ENCODE peak calls at places on chromosomes 2 and 18, in four cellular contexts. L is AG09309, U is stomach, Z is foreskin fibroblast. O is an unnamed sample.
A peak's percentile ranks its signal among the peaks of the same experiment; 100 is the strongest.

GRCh38 chr18:35451032-35451431 is 46.7 kb downstream of the INO80C start:
- DNase-seq in U (no peak), L (no peak), Z (no peak), O (no peak)

GRCh38 chr18:58105908-58106673 is 62.1 kb downstream of the NEDD4L start:
- DNase-seq in L (no peak), U (no peak), Z (no peak), O (no peak)

GRCh38 chr18:3177902-3178687 is 41.7 kb downstream of the MYOM1 start:
- DNase-seq in Z (no peak), U (peak; percentile 57), L (no peak), O (peak; percentile 69)

GRCh38 chr2:8452979-8453903 is 228.6 kb upstream of the ID2 start:
- DNase-seq in U (no peak), Z (no peak), L (peak; percentile 14), O (peak; percentile 62)

GRCh38 chr2:84779781-84780180 is 101.1 kb downstream of the TRABD2A start:
- DNase-seq in Z (no peak), U (no peak), L (no peak), O (no peak)

GRCh38 chr18:41532344-41533086 is 422.5 kb upstream of the PIK3C3 start:
- DNase-seq in Z (no peak), U (no peak), L (no peak), O (no peak)

GRCh38 chr2:60742419-60742818 is 13.6 kb upstream of the PAPOLG start:
- DNase-seq in L (no peak), U (no peak), Z (no peak), O (no peak)

GRCh38 chr2:237223208-237223861 is 137.6 kb downstream of the COPS8 start:
- DNase-seq in Z (peak; percentile 95), L (peak; percentile 98), U (no peak), O (no peak)

GRCh38 chr18:10041180-10041579 is 127.4 kb downstream of the VAPA start:
- DNase-seq in Z (peak; percentile 82), U (no peak), L (no peak), O (no peak)

GRCh38 chr2:176658708-176659107 is 389.5 kb downstream of the MTX2 start:
- DNase-seq in U (no peak), Z (no peak), L (no peak), O (no peak)

GRCh38 chr2:152493945-152494528 is 159.1 kb downstream of the FMNL2 start:
- DNase-seq in L (no peak), U (no peak), Z (no peak), O (no peak)

GRCh38 chr18:45526120-45526841 is 89.0 kb upstream of the SLC14A2 start:
- DNase-seq in L (peak; percentile 75), Z (no peak), U (no peak), O (no peak)

GRCh38 chr18:26901020-26901419 is 35.5 kb upstream of the AQP4 start:
- DNase-seq in L (no peak), U (no peak), Z (no peak), O (no peak)

GRCh38 chr2:198715304-198715703 is 742.4 kb downstream of the SATB2 start:
- DNase-seq in L (no peak), U (no peak), Z (no peak), O (no peak)

GRCh38 chr2:112096098-112096497 is 41.0 kb downstream of the TMEM87B start:
- DNase-seq in U (no peak), L (no peak), Z (no peak), O (no peak)

GRCh38 chr2:165563468-165564225 is 94.1 kb downstream of the CSRNP3 start:
- DNase-seq in U (no peak), L (no peak), Z (no peak), O (no peak)
- TF ChIP-seq CTCF in U (peak; percentile 17), L (no peak), Z (no peak), O (no peak)

GRCh38 chr2:99555410-99555809 is 65.6 kb upstream of the REV1 start:
- DNase-seq in Z (no peak), U (no peak), L (no peak), O (no peak)

GRCh38 chr2:99550368-99550767 is 60.6 kb upstream of the REV1 start:
- DNase-seq in U (no peak), L (no peak), Z (no peak), O (no peak)

GRCh38 chr2:99552529-99552928 is 62.7 kb upstream of the REV1 start:
- DNase-seq in Z (no peak), U (peak; percentile 40), L (no peak), O (no peak)

GRCh38 chr2:99559075-99559662 is 69.4 kb upstream of the REV1 start:
- DNase-seq in U (peak; percentile 88), L (peak; percentile 23), Z (peak; percentile 54), O (peak; percentile 85)

GRCh38 chr2:99554238-99554637 is 64.4 kb upstream of the REV1 start:
- DNase-seq in U (no peak), L (no peak), Z (no peak), O (no peak)
- TF ChIP-seq CTCF in U (no peak), L (no peak), Z (no peak), O (no peak)

GRCh38 chr18:22564036-22564435 is 146.3 kb upstream of the CTAGE1 start:
- DNase-seq in Z (no peak), U (no peak), L (peak; percentile 74), O (no peak)

GRCh38 chr18:22560283-22560627 is 142.5 kb upstream of the CTAGE1 start:
- DNase-seq in U (no peak), L (no peak), Z (no peak), O (no peak)

GRCh38 chr18:22560797-22561196 is 143.1 kb upstream of the CTAGE1 start:
- DNase-seq in L (no peak), Z (no peak), U (no peak), O (no peak)

GRCh38 chr18:22559414-22560282 is 141.9 kb upstream of the CTAGE1 start:
- DNase-seq in L (no peak), U (peak; percentile 57), Z (peak; percentile 49), O (peak; percentile 53)

DNA sequence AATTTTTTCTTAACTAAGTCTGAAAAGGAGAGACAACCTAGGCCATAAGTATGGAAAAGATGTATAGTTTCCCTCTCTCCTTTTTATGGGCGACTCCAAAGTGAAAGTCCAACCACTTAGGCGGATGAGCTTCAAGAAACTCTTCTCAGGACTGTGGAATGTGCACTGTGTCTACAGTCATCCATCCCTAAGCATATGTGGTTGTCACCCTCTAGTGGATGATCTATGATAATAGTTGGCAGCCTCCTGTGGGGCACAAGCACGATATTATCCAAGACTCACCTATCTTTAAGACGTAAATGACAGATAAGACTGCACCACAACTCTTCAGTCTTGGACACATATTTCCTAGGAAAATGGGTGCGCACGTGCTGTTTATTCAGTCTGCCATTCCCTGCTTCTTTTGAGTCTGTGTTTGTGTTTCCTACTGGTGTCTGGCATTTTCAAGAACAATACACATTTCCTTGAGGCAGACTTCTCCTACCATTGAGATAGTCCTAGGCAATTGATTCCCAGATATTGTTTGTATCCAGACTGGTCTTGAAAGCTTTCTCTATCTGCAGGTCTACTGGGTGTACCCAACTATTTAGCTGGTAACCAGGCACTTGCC is 145.5 kb upstream of the CTAGE1 start:
- DNase-seq in L (peak; percentile 81), Z (peak; percentile 72), U (peak; percentile 40), O (peak; percentile 58)
- TF ChIP-seq CTCF in L (peak; percentile 77), Z (peak; percentile 60), U (peak; percentile 40), O (peak; percentile 45)

DNA sequence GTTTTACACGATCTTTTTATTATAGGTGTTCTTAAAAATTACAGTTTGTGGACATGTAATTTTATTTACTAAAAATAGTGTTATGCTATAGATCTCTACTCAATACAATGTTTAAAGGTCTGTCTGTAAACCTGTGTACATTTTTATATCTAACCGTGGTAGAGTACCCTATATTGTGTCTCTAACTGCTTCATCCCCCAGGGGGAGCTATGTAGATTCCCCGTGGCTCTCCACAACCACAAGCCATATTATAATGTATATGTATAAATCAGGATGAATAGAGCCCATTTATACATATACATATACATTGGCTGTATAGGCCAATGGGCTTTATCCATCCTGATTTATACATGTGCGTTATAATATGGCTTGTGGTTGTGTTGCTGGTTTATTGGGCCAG is 59.4 kb downstream of the ADAM23 start:
- DNase-seq in L (no peak), Z (no peak), U (no peak), O (no peak)
- TF ChIP-seq CTCF in L (no peak), Z (no peak), U (no peak), O (no peak)

GRCh38 chr2:233448220-233448559 is 93.9 kb downstream of the DGKD start:
- DNase-seq in L (no peak), Z (no peak), U (no peak), O (no peak)
- TF ChIP-seq CTCF in L (peak; percentile 23), Z (no peak), U (no peak), O (no peak)

GRCh38 chr2:95291222-95291621 is 5.9 kb upstream of the KCNIP3 start:
- DNase-seq in Z (no peak), U (no peak), L (no peak), O (no peak)

GRCh38 chr2:95287806-95288205 is 9.3 kb upstream of the KCNIP3 start:
- DNase-seq in L (no peak), Z (no peak), U (no peak), O (no peak)

GRCh38 chr2:95287336-95287735 is 9.8 kb upstream of the KCNIP3 start:
- DNase-seq in Z (no peak), U (no peak), L (no peak), O (no peak)

GRCh38 chr2:95292623-95293260 is 4.4 kb upstream of the KCNIP3 start:
- DNase-seq in Z (no peak), U (no peak), L (no peak), O (no peak)

GRCh38 chr2:95289251-95289650 is 7.9 kb upstream of the KCNIP3 start:
- DNase-seq in L (no peak), U (no peak), Z (no peak), O (no peak)
- TF ChIP-seq CTCF in L (no peak), U (no peak), Z (no peak), O (no peak)

GRCh38 chr18:33404244-33404873 is 36.2 kb downstream of the CCDC178 start:
- DNase-seq in Z (no peak), L (no peak), U (no peak), O (no peak)
- TF ChIP-seq CTCF in Z (no peak), L (no peak), U (peak; percentile 35), O (no peak)

DNA sequence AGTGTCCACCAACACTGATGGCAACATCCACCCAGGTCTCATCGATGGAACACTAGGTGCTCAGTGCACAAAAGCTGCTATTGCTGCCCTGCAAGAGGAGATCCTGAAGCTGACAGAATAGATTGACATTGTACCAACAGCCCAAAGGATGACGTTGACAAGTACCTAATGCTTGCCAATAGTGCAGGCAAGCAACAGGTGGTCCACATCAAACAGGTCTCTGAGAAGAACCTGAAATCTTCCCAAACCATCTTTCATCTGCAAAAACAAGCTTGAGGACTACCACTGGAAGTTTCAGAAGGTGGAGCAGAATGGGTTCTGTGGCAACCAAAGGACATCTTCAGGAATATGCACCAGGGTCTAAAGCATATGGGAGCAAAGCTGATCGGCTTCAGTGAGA is 15.8 kb upstream of the PROKR1 start:
- DNase-seq in Z (no peak), L (no peak), U (no peak), O (no peak)
- TF ChIP-seq CTCF in Z (no peak), L (no peak), U (no peak), O (no peak)

DNA sequence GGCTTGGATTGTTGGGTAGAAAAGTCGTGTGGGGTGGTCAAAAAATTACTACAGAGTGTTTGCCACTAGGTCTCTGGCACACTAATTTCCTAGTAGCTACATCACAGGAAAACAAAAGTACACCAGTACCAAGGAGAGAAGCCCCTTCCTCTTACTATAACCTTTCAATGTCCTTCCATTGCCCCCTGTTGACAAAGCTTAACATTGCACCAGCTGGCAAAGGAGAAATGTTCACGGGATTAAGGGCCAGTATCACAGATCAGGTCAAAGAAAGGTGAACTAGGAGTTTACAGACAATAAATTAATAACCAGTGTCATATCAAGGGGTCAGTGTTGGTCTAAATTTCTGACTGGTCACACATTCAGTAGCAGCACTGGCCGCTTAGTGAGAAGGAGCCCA is 1139.6 kb upstream of the FAM98A start:
- DNase-seq in L (no peak), U (no peak), Z (no peak), O (no peak)
- TF ChIP-seq CTCF in L (no peak), U (no peak), Z (no peak), O (no peak)